ENCODE peak calls at places on chromosome 9, in four cellular contexts. O is lower lobe of right lung, W is MM.1S, U is glutamatergic neuron. H is an unnamed sample.

GRCh38 chr9:126365780-126366179 is 39.2 kb downstream of the MVB12B start:
- DNase-seq in O (no peak), W (no peak), U (no peak), H (no peak)

GRCh38 chr9:28839778-28840430 is 1266.6 kb upstream of the C9orf72 start:
- DNase-seq in O (no peak), W (no peak), U (no peak), H (no peak)

GRCh38 chr9:12884736-12885395 is 110.0 kb downstream of the LURAP1L start:
- DNase-seq in O (no peak), W (no peak), U (no peak), H (no peak)

GRCh38 chr9:818958-819357 is 22.5 kb upstream of the DMRT1 start:
- DNase-seq in O (no peak), W (no peak), U (no peak), H (no peak)

GRCh38 chr9:131442351-131442750 is 48.5 kb downstream of the PRRC2B start:
- DNase-seq in O (no peak), W (no peak), U (no peak), H (no peak)

GRCh38 chr9:89328064-89328463 is 9.8 kb downstream of the SECISBP2 start:
- DNase-seq in O (no peak), W (no peak), U (no peak), H (no peak)

GRCh38 chr9:4548796-4549725 is 58.8 kb downstream of the SLC1A1 start:
- DNase-seq in O (peak), W (no peak), U (peak), H (peak)

GRCh38 chr9:80874276-80874675 is 815.1 kb downstream of the TLE1 start:
- DNase-seq in O (no peak), W (no peak), U (no peak), H (no peak)

GRCh38 chr9:34654317-34655083 is 2.5 kb downstream of the IL11RA start:
- DNase-seq in O (no peak), W (no peak), U (no peak), H (peak)

GRCh38 chr9:97072285-97072770 is 33.4 kb upstream of the CTSV start:
- DNase-seq in O (no peak), W (no peak), U (no peak), H (no peak)

GRCh38 chr9:93257808-93258331 is 73.9 kb downstream of the WNK2 start:
- DNase-seq in O (peak), W (no peak), U (no peak), H (no peak)

GRCh38 chr9:2916382-2916985 is 72.6 kb upstream of the PUM3 start:
- DNase-seq in O (no peak), W (no peak), U (no peak), H (no peak)

GRCh38 chr9:113298924-113299770 is 4.0 kb downstream of the RNF183 start:
- DNase-seq in O (no peak), W (peak), U (no peak), H (no peak)

GRCh38 chr9:69200071-69200470 is 26.0 kb downstream of the TJP2 start:
- DNase-seq in O (no peak), W (no peak), U (no peak), H (no peak)

GRCh38 chr9:92740446-92740961 is 24.1 kb downstream of the BICD2 start:
- DNase-seq in O (no peak), W (no peak), U (no peak), H (no peak)

GRCh38 chr9:135840539-135840938 is 66.8 kb downstream of the CAMSAP1 start:
- DNase-seq in O (no peak), W (no peak), U (no peak), H (no peak)

GRCh38 chr9:33881635-33882034 is 64.7 kb downstream of the UBE2R2 start:
- DNase-seq in O (no peak), W (no peak), U (no peak), H (no peak)

GRCh38 chr9:23621166-23621565 is 204.9 kb downstream of the ELAVL2 start:
- DNase-seq in O (no peak), W (no peak), U (peak), H (no peak)

GRCh38 chr9:94525396-94526035 is 29.4 kb upstream of the PCAT7 start:
- DNase-seq in O (no peak), W (no peak), U (no peak), H (no peak)

GRCh38 chr9:73167614-73168013 is 15.9 kb downstream of the ANXA1 start:
- DNase-seq in O (no peak), W (no peak), U (no peak), H (no peak)

GRCh38 chr9:113289091-113289490 is 13.6 kb downstream of the PRPF4 start:
- DNase-seq in O (no peak), W (no peak), U (no peak), H (no peak)

GRCh38 chr9:30925126-30925525 is 1459.3 kb upstream of the ACO1 start:
- DNase-seq in O (no peak), W (no peak), U (no peak), H (no peak)

DNA sequence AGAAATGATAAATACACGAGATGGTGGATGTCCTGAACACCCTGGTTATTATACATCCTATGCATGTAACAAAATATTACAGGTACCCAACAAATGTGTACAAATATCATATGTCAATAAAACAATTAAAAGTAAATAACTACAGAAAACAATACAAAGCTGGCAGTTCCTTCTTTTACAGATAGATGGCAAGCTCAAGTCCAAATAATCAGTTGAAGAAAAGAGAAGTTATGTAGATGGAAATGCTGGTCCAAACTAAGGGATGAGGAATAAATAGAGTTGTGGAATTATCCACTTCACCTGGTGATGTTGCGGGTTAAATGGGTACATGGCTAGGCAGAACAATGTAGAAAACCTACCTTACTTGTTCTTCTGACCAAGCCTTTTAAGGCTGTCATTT is 79.4 kb downstream of the PALM2AKAP2 start:
- DNase-seq in O (no peak), W (no peak), U (no peak), H (no peak)
- TF ChIP-seq CTCF in O (no peak), W (peak), U (no peak), H (peak)

GRCh38 chr9:37032713-37033112 is 1.4 kb downstream of the PAX5 start:
- DNase-seq in O (no peak), W (no peak), U (no peak), H (no peak)
- TF ChIP-seq CTCF in O (no peak), W (no peak), U (no peak), H (no peak)

GRCh38 chr9:133051281-133051900 is 10.4 kb upstream of the CEL start:
- DNase-seq in O (no peak), W (no peak), U (no peak), H (no peak)

GRCh38 chr9:133050781-133051180 is 11.0 kb upstream of the CEL start:
- DNase-seq in O (no peak), W (no peak), U (no peak), H (no peak)

GRCh38 chr9:133048595-133048994 is 13.2 kb upstream of the CEL start:
- DNase-seq in O (no peak), W (peak), U (peak), H (no peak)

GRCh38 chr9:133049043-133049442 is 12.7 kb upstream of the CEL start:
- DNase-seq in O (no peak), W (no peak), U (no peak), H (no peak)

DNA sequence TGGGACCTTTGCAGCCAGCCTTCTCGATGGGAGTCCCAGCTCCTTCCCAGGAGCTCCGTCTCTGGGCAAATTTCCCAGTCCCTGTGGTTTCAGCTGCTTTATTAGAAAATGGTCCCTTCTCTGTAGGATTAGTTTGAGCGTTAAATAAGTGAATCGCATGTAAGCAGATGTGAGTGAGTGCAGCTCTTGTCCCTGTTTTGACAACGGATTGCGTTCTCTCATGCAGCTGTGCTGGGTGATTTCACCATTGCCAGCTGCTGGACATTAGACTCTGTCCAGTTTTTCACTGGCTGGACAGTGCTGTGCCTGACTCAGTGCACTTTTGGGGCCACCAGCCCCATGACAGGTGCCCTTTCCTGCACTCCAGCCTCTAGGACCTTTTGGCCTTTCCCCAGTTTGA is 11.6 kb upstream of the CEL start:
- DNase-seq in O (no peak), W (no peak), U (no peak), H (no peak)
- TF ChIP-seq CTCF in O (no peak), W (no peak), U (no peak), H (no peak)

DNA sequence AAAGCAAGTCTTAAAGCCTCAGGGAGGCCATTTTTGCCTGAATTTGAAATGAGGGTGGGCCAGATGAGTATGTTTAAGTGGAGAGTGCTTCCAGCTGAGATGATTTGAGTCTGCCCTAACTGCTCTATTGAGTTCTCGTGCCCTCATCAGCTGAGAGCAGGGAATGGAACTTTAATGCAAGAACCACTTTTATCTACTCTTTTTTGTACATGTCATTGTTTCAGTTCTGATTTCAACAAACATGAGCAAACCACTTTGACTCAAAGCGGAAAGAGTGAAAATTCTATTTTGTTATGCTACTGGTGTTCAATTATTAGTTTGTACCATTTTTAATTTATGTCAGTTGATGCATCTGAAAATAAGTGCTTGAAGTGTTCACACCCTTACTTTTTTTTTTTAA is 35.8 kb downstream of the DCAF10 start:
- DNase-seq in O (no peak), W (no peak), U (no peak), H (no peak)
- TF ChIP-seq CTCF in O (no peak), W (no peak), U (no peak), H (no peak)

GRCh38 chr9:122125891-122126331 is 32.8 kb upstream of the TTLL11 start:
- DNase-seq in O (no peak), W (no peak), U (no peak), H (no peak)

GRCh38 chr9:122125158-122125890 is 32.2 kb upstream of the TTLL11 start:
- DNase-seq in O (peak), W (peak), U (peak), H (peak)

GRCh38 chr9:122128007-122128406 is 31.6 kb downstream of the NDUFA8 start:
- DNase-seq in O (no peak), W (no peak), U (no peak), H (no peak)

GRCh38 chr9:122127396-122127798 is 32.2 kb downstream of the NDUFA8 start:
- DNase-seq in O (no peak), W (no peak), U (no peak), H (no peak)

DNA sequence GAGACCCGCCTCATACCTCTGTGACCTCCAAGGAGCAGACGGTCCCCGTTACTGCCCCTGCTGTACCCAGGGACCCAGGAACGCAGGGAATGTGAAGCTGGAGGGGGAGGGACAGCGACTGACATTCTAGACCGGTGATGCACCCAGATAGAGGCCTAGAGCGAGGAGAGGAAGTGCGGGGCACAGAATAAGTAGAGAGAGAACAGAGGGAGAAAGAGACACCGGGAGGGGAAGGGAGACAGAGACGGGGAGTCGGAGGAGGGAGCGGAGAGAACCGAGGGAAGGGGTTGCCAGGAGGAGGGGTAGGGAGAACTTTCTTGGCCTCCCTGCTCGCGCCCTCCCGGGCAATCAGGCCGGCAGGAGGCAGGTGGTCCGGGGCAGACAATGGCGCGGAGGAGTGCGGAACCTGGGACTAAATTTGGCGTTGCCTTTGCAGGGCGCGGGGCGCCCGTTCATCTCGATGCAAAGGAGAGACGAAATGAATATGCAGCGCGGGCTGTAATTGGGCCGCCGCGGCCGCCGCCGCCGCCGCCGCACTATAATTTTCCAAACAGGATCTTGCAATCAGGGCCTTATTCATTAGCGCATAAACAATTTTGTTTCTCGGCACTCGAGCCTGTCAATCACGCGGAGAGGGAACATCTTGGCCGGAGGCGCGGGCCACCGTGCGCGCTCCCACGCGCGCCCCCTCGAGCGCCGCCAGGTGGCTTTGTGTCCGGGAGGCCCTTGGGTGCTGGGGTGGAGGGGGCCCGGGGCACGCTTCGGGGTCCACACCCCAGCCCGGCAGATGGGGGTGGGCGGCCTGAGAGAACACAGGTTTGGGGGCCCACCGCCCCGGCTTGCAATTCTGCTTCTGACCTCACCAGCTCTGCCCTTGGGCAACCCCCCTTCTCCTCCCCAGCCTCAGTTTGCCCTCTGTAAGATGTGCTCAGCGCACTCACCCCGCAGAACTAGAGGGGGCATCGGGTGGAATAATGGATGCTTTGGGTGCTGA is 32.9 kb downstream of the NDUFA8 start:
- DNase-seq in O (no peak), W (no peak), U (no peak), H (no peak)
- TF ChIP-seq CTCF in O (no peak), W (no peak), U (peak), H (no peak)

DNA sequence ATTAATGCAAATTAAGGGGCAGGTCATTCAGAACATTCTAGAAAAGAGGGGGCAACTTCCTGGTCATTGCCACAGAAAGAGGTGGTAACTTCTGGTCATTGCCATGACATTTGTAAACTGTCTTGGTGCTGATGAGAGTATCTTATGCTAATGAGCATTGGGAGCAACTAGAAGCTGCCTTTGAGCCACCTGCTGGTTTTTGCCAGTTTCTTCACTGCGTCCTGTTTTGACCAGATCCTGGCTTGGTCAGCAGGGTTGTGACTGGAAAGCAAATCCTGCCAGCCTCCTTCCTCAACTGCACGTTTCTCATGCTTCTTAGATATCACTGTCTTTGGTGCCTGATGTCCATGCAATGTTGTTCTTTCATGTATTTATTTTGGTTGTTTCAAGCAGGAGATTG is 53.2 kb upstream of the SPATA31C2 start:
- DNase-seq in O (no peak), W (no peak), U (no peak), H (no peak)
- TF ChIP-seq CTCF in O (no peak), W (no peak), U (no peak), H (no peak)

DNA sequence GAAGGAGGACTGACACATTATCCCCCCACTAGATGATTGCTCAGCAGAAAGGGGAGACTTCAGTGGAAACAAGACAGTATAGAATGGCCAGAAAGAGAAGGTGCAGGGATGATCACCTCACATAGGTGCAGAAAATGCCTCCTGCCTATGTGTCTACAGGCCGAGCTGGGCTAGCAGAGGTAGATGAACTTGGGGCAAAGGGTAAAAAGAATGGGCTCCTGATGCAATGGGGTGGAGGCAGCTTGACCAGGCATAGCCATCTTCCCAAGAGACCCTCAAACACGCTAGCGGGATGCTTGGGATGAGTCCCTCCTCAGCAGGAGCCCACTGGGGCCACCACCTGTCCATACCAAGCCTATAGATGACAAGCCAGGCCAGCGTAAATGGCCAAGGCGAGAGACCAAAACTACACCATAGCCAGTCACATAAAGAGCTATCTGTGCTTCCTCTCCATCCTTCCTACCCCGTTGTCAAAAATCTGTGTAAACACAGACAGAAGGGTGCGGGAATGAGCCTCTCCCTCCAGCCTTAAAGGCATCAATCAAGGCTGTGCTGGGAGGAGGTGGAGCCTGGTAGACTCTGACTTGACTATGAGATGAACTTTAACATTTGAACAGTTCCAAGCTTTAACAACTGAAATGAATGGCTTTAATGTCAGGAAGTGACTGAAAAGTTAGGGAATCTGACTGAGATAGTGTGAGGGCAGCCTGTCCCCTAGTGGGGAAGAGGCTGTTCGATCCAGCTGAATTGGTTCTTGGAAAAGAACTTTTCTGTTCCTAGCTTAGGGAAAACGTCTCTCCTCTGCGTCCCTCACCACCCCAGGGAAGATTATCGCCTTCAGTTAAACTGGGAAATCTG is 10.4 kb downstream of the C9orf152 start:
- DNase-seq in O (no peak), W (no peak), U (no peak), H (no peak)
- TF ChIP-seq CTCF in O (peak), W (no peak), U (no peak), H (peak)

GRCh38 chr9:121286688-121286972 is 18.7 kb downstream of the GSN start:
- DNase-seq in O (no peak), W (no peak), U (no peak), H (no peak)

GRCh38 chr9:121288874-121289553 is 21.1 kb downstream of the GSN start:
- DNase-seq in O (peak), W (no peak), U (no peak), H (peak)

GRCh38 chr9:121288557-121288873 is 20.6 kb downstream of the GSN start:
- DNase-seq in O (no peak), W (no peak), U (no peak), H (no peak)

GRCh38 chr9:121285835-121286687 is 18.1 kb downstream of the GSN start:
- DNase-seq in O (peak), W (no peak), U (no peak), H (peak)

DNA sequence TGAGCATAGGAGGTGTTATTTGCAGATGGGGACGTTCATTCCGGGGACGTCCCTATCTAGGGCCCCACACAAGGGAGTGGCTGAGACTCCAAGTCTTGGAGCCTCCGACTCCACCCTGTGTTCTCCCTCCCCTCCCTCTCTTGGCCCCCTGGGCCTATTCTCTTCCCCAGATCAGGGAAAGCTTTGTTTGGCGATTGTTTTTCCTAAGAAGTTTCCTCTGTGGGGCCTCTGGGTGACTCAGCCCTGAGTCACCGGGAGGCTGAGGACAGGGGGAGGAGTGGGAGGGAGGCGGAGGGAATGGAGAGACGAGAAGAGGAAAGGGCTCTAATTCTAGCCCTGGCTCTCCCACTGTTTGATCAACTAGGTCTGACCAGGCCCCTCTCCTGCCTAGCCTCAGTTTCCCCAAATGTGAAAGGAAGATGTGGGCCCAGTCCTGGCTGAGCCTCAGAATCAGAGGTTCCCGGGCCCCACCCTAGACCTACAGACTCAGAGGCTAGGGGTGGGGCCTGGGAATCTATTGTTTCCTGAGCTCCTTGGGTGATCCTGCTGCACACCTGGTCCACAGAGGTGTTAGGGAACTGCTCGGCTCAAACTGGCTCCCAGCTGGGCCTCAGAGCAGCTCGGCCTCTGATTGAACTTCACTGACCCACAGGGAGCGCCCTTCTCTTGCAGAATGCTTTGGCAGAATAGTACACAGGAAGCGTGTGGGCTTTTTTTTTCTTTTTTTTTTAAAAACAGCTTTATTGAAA is 19.2 kb downstream of the GSN start:
- DNase-seq in O (peak), W (no peak), U (no peak), H (peak)
- TF ChIP-seq CTCF in O (peak), W (no peak), U (no peak), H (peak)

H was measured in left ventricle myocardium inferior.